ENCODE peak calls at places on chromosome 13, in five cellular contexts. S, I, N, A and D are unnamed samples.

GRCh38 chr13:26991508-26992181 is 180.0 kb downstream of the USP12 start:
- DNase-seq in N (peak; percentile 32), I (no peak), A (no peak), S (no peak), D (no peak)

GRCh38 chr13:94722596-94722995 is 10.3 kb upstream of the SOX21 start:
- DNase-seq in A (no peak), S (no peak), I (no peak), N (no peak), D (peak; percentile 30)

GRCh38 chr13:31725841-31726240 is 13.5 kb upstream of the RXFP2 start:
- DNase-seq in A (no peak), N (no peak), I (no peak), S (no peak), D (no peak)

GRCh38 chr13:30107126-30107525 is 200.2 kb downstream of the KATNAL1 start:
- DNase-seq in A (no peak), S (no peak), N (no peak), I (no peak), D (no peak)

GRCh38 chr13:23575632-23576031 is 5.4 kb downstream of the TNFRSF19 start:
- DNase-seq in S (no peak), I (no peak), A (no peak), N (no peak), D (no peak)

GRCh38 chr13:24142886-24143285 is 17.6 kb upstream of the SPATA13 start:
- DNase-seq in I (no peak), S (no peak), N (no peak), A (no peak), D (no peak)

GRCh38 chr13:70630247-70630646 is 522.0 kb upstream of the KLHL1 start:
- DNase-seq in A (no peak), I (peak; percentile 84), N (no peak), S (no peak), D (no peak)

GRCh38 chr13:29284726-29285125 is 310.8 kb downstream of the SLC7A1 start:
- DNase-seq in I (peak; percentile 24), A (no peak), S (no peak), N (no peak), D (no peak)

GRCh38 chr13:91878491-91878890 is 480.1 kb downstream of the GPC5 start:
- DNase-seq in I (no peak), S (no peak), A (no peak), N (no peak), D (no peak)

GRCh38 chr13:66509176-66509575 is 721.0 kb downstream of the PCDH9 start:
- DNase-seq in N (no peak), S (no peak), I (no peak), A (no peak), D (no peak)

GRCh38 chr13:51000576-51001260 is 91.1 kb downstream of the RNASEH2B start:
- DNase-seq in N (peak; percentile 80), S (peak; percentile 92), A (no peak), I (no peak), D (no peak)

GRCh38 chr13:45718063-45718462 is 15.9 kb downstream of the CBY2 start:
- DNase-seq in S (no peak), N (peak; percentile 32), I (peak; percentile 85), A (no peak), D (no peak)

GRCh38 chr13:23510544-23510916 is 59.7 kb upstream of the TNFRSF19 start:
- DNase-seq in N (peak; percentile 65), A (no peak), I (no peak), S (no peak), D (no peak)

GRCh38 chr13:20891768-20892167 is 10.8 kb downstream of the XPO4 start:
- DNase-seq in S (no peak), N (no peak), I (no peak), A (no peak), D (no peak)

GRCh38 chr13:89352384-89352783 is 1681.2 kb downstream of the SLITRK5 start:
- DNase-seq in A (no peak), N (no peak), S (no peak), I (no peak), D (no peak)

GRCh38 chr13:39317284-39317683 is 279.0 kb downstream of the NHLRC3 start:
- DNase-seq in A (no peak), N (peak; percentile 88), S (no peak), I (no peak), D (no peak)

GRCh38 chr13:51158365-51158764 is 47.3 kb upstream of the C13orf42 start:
- DNase-seq in A (no peak), I (no peak), N (no peak), S (peak; percentile 64), D (no peak)

GRCh38 chr13:79995334-79995733 is 345.6 kb downstream of the SPRY2 start:
- DNase-seq in N (peak; percentile 29), I (no peak), A (no peak), S (no peak), D (no peak)

GRCh38 chr13:77545626-77546412 is 10.3 kb downstream of the SCEL start:
- DNase-seq in S (peak; percentile 39), A (no peak), N (no peak), I (no peak), D (no peak)

GRCh38 chr13:33509642-33510229 is 224.2 kb upstream of the STARD13 start:
- DNase-seq in I (no peak), S (peak; percentile 92), N (no peak), A (peak; percentile 16), D (no peak)

GRCh38 chr13:45851171-45851889 is at the start of gene SIAH3:
- DNase-seq in S (no peak), I (peak; percentile 68), A (no peak), N (peak; percentile 21), D (no peak)

GRCh38 chr13:28601581-28601980 is 57.3 kb upstream of the POMP start:
- DNase-seq in I (no peak), S (no peak), N (no peak), A (no peak), D (no peak)

GRCh38 chr13:27988520-27988919 is at the start of gene URAD:
- DNase-seq in N (no peak), S (no peak), A (no peak), I (no peak), D (no peak)

GRCh38 chr13:89936256-89936655 is 1411.2 kb upstream of the MIR17HG start:
- DNase-seq in I (no peak), N (no peak), S (no peak), A (no peak), D (no peak)

DNA sequence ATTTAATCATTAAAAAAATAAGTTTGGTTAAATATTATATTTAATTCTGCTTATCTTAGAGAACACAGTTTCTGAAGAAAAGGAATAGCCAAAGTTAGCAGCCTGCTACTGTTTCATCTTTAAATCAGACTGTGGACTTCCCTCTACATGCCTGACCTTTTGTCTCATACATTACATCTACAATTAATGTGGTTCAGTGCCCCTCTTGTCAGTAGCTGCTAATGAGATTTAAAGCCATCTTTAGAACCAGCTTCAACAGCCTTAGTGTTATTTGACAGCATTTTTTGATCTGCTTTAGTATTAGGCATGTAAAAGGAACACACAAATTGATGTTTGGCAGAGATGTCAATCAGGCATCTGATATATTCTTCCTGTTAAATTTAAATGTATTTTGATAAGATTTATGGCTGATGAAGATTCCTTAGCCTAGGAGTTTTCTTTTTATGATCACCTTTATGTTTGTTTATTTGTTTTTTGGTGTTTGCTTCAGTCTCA is 1925.8 kb upstream of the PRR20A start:
- DNase-seq in S (no peak), I (no peak), A (no peak), N (no peak), D (no peak)
- TF ChIP-seq CTCF in S (no peak), I (no peak), A (no peak), N (no peak), D (no peak)

DNA sequence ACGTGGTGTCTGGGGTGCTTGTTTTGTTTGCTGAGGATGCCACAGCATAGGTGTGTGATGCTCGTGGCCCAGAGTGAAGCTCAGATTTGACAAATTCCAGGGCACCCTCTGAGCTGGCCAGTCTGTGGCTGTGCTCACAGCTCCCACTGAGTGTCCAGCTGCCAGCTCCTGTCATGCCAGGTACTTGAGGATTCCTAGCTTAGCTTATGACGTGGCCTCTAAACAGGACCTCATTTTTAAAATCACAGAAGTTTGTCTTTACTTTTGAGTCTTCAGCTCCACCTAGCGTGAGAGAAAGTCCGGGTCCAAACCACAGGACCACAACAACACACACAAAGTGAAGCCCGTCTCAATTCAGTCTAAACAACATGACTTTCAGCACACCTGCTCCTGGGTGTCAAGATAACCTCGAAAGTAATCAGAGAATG is 117.3 kb downstream of the RAB20 start:
- DNase-seq in A (peak; percentile 11), I (no peak), N (peak; percentile 49), S (no peak), D (no peak)
- TF ChIP-seq CTCF in A (no peak), I (no peak), N (peak; percentile 42), S (peak; percentile 52), D (peak; percentile 32)

DNA sequence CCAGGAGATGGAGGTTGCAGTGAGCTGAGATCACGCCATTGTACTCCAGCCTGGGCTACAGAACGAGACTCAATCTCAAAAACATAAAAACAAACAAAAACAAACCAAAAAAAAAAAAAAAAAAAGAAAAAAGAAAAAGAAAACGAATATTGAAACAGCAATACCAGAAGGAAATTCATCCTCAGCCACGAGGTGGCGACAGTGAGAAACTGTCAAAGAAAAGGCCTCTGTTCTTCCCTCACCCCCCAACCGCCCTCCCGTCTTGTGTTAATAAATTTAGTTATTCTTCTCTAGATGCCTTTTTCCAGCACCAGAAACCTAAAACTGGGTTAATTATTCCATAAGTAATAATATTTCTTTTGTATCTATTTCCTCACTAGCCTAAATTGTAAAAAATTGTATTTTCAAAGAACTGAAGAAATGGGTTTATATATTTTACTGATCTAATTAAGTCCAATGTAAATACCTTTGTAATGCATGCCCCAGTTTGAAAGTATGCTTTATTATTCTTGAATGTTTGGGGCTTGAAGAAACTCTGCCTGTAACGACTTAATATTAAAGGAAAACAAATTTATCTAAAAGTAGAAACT is 38.6 kb downstream of the LIG4 start:
- DNase-seq in A (peak; percentile 3), N (peak; percentile 12), I (peak; percentile 77), S (no peak), D (no peak)
- TF ChIP-seq CTCF in A (no peak), N (peak; percentile 33), I (peak; percentile 65), S (peak; percentile 31), D (peak; percentile 51)

GRCh38 chr13:84912720-84913119 is 886.5 kb downstream of the SLITRK6 start:
- DNase-seq in I (no peak), N (no peak), S (no peak), A (no peak), D (no peak)

DNA sequence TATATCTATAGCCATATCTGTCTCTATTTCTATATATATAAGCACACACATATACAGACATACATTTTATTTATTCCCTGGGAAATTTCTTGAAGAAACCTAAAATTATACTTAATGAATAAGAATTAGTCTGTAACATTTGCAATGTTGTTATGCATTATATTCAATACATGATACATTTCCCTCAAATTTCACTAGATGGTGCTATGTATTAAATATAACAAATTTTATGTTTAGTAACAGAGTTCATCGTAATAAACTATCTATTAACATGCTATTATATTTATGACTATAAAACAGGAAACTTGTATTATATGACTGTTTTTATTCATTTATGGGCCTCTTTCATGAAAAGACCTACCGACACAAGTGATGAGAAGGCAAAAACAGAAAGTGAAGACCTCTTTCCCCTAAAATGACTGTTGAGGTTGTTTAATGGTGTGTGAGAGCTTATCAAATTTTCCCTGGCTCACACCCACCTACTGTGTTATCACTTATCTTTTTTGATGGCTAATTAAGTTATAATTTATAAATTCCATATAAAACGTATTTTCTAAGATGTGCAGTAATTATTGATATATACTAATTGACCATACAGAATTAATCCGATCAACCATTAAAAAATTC is 881.9 kb downstream of the SLITRK6 start:
- DNase-seq in I (peak; percentile 21), S (no peak), N (peak; percentile 63), A (no peak), D (no peak)
- TF ChIP-seq CTCF in I (no peak), S (peak; percentile 50), N (no peak), A (no peak), D (peak; percentile 62)